ENCODE peak calls at places on chromosomes 4 and X, in six cellular contexts. P, I, E, G, A and Q are unnamed samples.
A peak's percentile ranks its signal among the peaks of the same experiment; 100 is the strongest.

GRCh38 chrX:148043456-148043855 is 62.3 kb downstream of the FMR1NB start:
- DNase-seq in A (no peak), E (no peak), I (no peak), G (no peak), P (no peak), Q (no peak)

GRCh38 chrX:151912221-151912620 is 468 bp upstream of the MAGEA4 start:
- DNase-seq in A (no peak), I (no peak), P (no peak), E (no peak), G (no peak), Q (no peak)

GRCh38 chrX:1451251-1451675 is 1.4 kb downstream of the ASMTL start:
- DNase-seq in I (no peak), A (no peak), G (no peak), P (no peak), E (no peak), Q (no peak)

GRCh38 chr4:181688886-181689285 is 554.3 kb upstream of the TENM3 start:
- DNase-seq in G (no peak), A (no peak), P (no peak), I (no peak), E (no peak), Q (no peak)

GRCh38 chr4:62006108-62006507 is 806.0 kb downstream of the ADGRL3 start:
- DNase-seq in E (no peak), P (no peak), I (no peak), A (no peak), G (no peak), Q (no peak)

GRCh38 chr4:25873632-25874129 is 10.9 kb upstream of the SEL1L3 start:
- DNase-seq in I (no peak), P (no peak), G (no peak), A (no peak), E (no peak), Q (no peak)

GRCh38 chrX:16836371-16836770 is 33.8 kb downstream of the RBBP7 start:
- DNase-seq in E (no peak), I (peak; percentile 52), G (peak; percentile 20), A (no peak), P (peak; percentile 10), Q (no peak)

GRCh38 chrX:133394765-133395164 is 20.5 kb downstream of the GPC4 start:
- DNase-seq in G (no peak), E (no peak), P (no peak), A (no peak), I (no peak), Q (no peak)

GRCh38 chr4:110808371-110808878 is 185.5 kb upstream of the PITX2 start:
- DNase-seq in G (no peak), E (no peak), P (peak; percentile 33), A (no peak), I (no peak), Q (no peak)

GRCh38 chr4:676871-677235 is 2.5 kb downstream of the MYL5 start:
- DNase-seq in P (peak; percentile 18), G (no peak), E (no peak), I (no peak), A (no peak), Q (no peak)
- H3K4me1 ChIP-seq in P (peaks cover 41% of the 10 kb centered on the region), G (peaks cover 15% of the 10 kb centered on the region), E (no peaks in the 10 kb centered on the region), I (peaks cover 9% of the 10 kb centered on the region), A (peaks cover 5% of the 10 kb centered on the region), Q (peaks cover 25% of the 10 kb centered on the region)

GRCh38 chr4:70915874-70916559 is 13.8 kb downstream of the MOB1B start:
- DNase-seq in A (no peak), I (no peak), G (no peak), P (no peak), E (no peak), Q (no peak)
- H3K4me3 ChIP-seq in A (no peak overlapping the region), I (no peak overlapping the region), G (no peak overlapping the region), P (no peak overlapping the region), E (no peak overlapping the region), Q (no peak overlapping the region)

GRCh38 chr4:153501578-153501977 is 35.4 kb downstream of the TMEM131L start:
- DNase-seq in E (no peak), I (no peak), G (peak; percentile 66), A (no peak), P (no peak), Q (no peak)

GRCh38 chr4:153497091-153497531 is 31.0 kb downstream of the TMEM131L start:
- DNase-seq in P (no peak), I (no peak), E (no peak), G (peak; percentile 69), A (no peak), Q (peak; percentile 45)

GRCh38 chr4:153497988-153498967 is 32.1 kb downstream of the TMEM131L start:
- DNase-seq in E (no peak), A (no peak), P (no peak), G (no peak), I (no peak), Q (no peak)

GRCh38 chr4:153495480-153496206 is 29.5 kb downstream of the TMEM131L start:
- DNase-seq in I (no peak), P (no peak), A (no peak), G (no peak), E (no peak), Q (no peak)

DNA sequence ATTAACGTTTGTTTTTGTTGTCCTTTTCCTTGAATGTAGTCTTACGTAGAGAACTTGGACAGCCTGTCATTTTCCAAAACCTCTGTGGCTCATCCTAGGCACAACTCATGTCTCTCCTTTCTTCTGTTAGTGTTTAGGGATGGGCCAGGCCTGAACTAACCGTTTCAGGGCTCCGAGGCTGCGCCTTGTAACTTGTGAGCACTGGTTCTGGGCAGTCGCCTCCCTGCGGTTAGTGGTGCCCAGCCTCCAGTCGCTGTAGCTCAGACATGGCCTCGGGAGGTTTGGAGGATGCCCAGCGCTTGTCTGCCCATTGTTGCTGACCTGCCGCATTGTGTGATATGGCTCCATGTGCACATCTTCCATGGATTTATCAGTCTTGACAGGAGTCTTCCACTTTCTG is 32.8 kb downstream of the TMEM131L start:
- DNase-seq in E (no peak), G (no peak), P (no peak), A (peak; percentile 40), I (no peak), Q (no peak)
- H3K4me1 ChIP-seq in E (no peaks in the 10 kb centered on the region), G (peaks cover 21% of the 10 kb centered on the region), P (no peaks in the 10 kb centered on the region), A (peaks cover 2% of the 10 kb centered on the region), I (peaks cover 29% of the 10 kb centered on the region), Q (peaks cover 65% of the 10 kb centered on the region)

DNA sequence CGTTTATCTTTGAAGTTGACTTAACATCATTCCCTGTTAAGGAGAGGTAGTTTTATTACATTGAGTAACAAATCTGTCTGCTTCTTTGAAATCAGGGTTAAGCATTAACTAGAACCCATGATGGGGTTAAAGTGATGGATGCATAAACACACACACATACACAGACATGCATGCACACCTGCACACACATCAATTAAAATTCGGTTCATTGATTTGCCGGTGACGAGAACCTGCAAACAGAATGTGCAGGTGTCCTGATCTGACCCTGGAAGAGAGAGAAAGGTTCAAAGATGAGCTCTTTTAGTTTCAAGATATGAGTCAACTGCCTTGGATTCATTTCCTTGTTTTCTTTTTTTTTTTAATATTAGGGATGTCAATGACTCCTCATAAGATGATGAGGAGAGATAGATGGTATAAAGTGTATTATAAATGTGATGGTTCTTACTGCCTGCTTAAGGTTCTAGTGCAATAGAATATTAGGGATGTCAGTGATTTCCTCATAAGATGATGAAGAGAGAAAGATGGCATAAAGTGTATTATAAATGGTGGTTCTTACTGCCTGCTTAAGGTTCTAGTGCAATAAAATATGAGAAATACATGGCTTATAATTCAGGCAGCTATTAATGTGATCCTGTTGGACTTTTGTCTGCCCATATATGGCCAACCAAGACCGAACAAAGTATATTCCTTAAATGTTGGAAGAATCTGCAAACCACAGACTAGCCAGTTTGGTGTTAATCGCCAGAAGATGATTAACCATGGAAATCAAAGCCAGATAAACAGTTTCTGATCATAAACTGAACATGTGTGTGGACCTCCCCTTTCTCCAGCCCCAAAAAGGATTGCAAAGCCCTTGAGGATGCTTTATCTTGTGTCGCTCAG is 14.1 kb upstream of the CD99 start:
- DNase-seq in I (no peak), E (no peak), P (no peak), A (no peak), G (no peak), Q (no peak)
- H3K4me3 ChIP-seq in I (no peak overlapping the region), E (no peak overlapping the region), P (no peak overlapping the region), A (no peak overlapping the region), G (no peak overlapping the region), Q (no peak overlapping the region)